ENCODE peak calls at places on chromosomes 13 and 19, in five cellular contexts. One of them, this sample, is unnamed.

GRCh38 chr13:40565282-40566148 is 100.9 kb downstream of the FOXO1 start:
- DNase-seq in HTR-8/SVneo: no peak
- DNase-seq in NCI-H146: no peak
- DNase-seq in activated CD4-positive, alpha-beta T cell treated with anti-CD3 and anti-CD28 coated beads, Interleukin-2, amount 50 U/mL, for 48 hours: no peak
- DNase-seq in aorta: no peak
- DNase-seq in this sample: peak; percentile 7

GRCh38 chr13:102395174-102395573 is 6.7 kb downstream of the FGF14 start:
- DNase-seq in HTR-8/SVneo: no peak
- DNase-seq in NCI-H146: no peak
- DNase-seq in activated CD4-positive, alpha-beta T cell treated with anti-CD3 and anti-CD28 coated beads, Interleukin-2, amount 50 U/mL, for 48 hours: no peak
- DNase-seq in aorta: no peak
- DNase-seq in this sample: no peak

GRCh38 chr19:27794444-27795042 is 1418.4 kb downstream of the UQCRFS1 start:
- DNase-seq in HTR-8/SVneo: no peak
- DNase-seq in NCI-H146: no peak
- DNase-seq in activated CD4-positive, alpha-beta T cell treated with anti-CD3 and anti-CD28 coated beads, Interleukin-2, amount 50 U/mL, for 48 hours: peak; percentile 10
- DNase-seq in aorta: no peak
- DNase-seq in this sample: peak; percentile 79

GRCh38 chr19:47094557-47095517 is 18.7 kb downstream of the ZC3H4 start:
- DNase-seq in HTR-8/SVneo: no peak
- DNase-seq in NCI-H146: no peak
- DNase-seq in activated CD4-positive, alpha-beta T cell treated with anti-CD3 and anti-CD28 coated beads, Interleukin-2, amount 50 U/mL, for 48 hours: peak; percentile 70
- DNase-seq in aorta: no peak
- DNase-seq in this sample: peak; percentile 13

GRCh38 chr19:6828306-6828697 is 55.8 kb downstream of the VAV1 start:
- DNase-seq in HTR-8/SVneo: peak; percentile 83
- DNase-seq in NCI-H146: no peak
- DNase-seq in activated CD4-positive, alpha-beta T cell treated with anti-CD3 and anti-CD28 coated beads, Interleukin-2, amount 50 U/mL, for 48 hours: no peak
- DNase-seq in aorta: no peak
- DNase-seq in this sample: no peak

GRCh38 chr13:109816979-109817275 is 30.5 kb upstream of the IRS2 start:
- DNase-seq in HTR-8/SVneo: no peak
- DNase-seq in NCI-H146: no peak
- DNase-seq in activated CD4-positive, alpha-beta T cell treated with anti-CD3 and anti-CD28 coated beads, Interleukin-2, amount 50 U/mL, for 48 hours: no peak
- DNase-seq in aorta: no peak
- DNase-seq in this sample: peak; percentile 44

GRCh38 chr13:24511019-24511823 is 1.4 kb downstream of the PARP4 start:
- DNase-seq in HTR-8/SVneo: peak; percentile 45
- DNase-seq in NCI-H146: peak; percentile 16
- DNase-seq in activated CD4-positive, alpha-beta T cell treated with anti-CD3 and anti-CD28 coated beads, Interleukin-2, amount 50 U/mL, for 48 hours: peak; percentile 83
- DNase-seq in aorta: peak; percentile 50
- DNase-seq in this sample: peak; percentile 92

GRCh38 chr13:24214528-24214927 is 54.0 kb downstream of the SPATA13 start:
- DNase-seq in HTR-8/SVneo: no peak
- DNase-seq in NCI-H146: no peak
- DNase-seq in activated CD4-positive, alpha-beta T cell treated with anti-CD3 and anti-CD28 coated beads, Interleukin-2, amount 50 U/mL, for 48 hours: no peak
- DNase-seq in aorta: no peak
- DNase-seq in this sample: no peak

GRCh38 chr13:30739646-30740642 is 4.6 kb downstream of the ALOX5AP start:
- DNase-seq in HTR-8/SVneo: peak; percentile 38
- DNase-seq in NCI-H146: no peak
- DNase-seq in activated CD4-positive, alpha-beta T cell treated with anti-CD3 and anti-CD28 coated beads, Interleukin-2, amount 50 U/mL, for 48 hours: peak; percentile 72
- DNase-seq in aorta: no peak
- DNase-seq in this sample: peak; percentile 86

GRCh38 chr13:110310541-110311491 is 3.7 kb downstream of the COL4A2 start:
- DNase-seq in HTR-8/SVneo: no peak
- DNase-seq in NCI-H146: no peak
- DNase-seq in activated CD4-positive, alpha-beta T cell treated with anti-CD3 and anti-CD28 coated beads, Interleukin-2, amount 50 U/mL, for 48 hours: no peak
- DNase-seq in aorta: no peak
- DNase-seq in this sample: no peak

GRCh38 chr13:58960909-58961308 is 1202.8 kb downstream of the DIAPH3 start:
- DNase-seq in HTR-8/SVneo: no peak
- DNase-seq in NCI-H146: no peak
- DNase-seq in activated CD4-positive, alpha-beta T cell treated with anti-CD3 and anti-CD28 coated beads, Interleukin-2, amount 50 U/mL, for 48 hours: no peak
- DNase-seq in aorta: no peak
- DNase-seq in this sample: peak; percentile 2

GRCh38 chr19:10537668-10538067 is 6.0 kb upstream of the ATG4D start:
- DNase-seq in HTR-8/SVneo: no peak
- DNase-seq in NCI-H146: no peak
- DNase-seq in activated CD4-positive, alpha-beta T cell treated with anti-CD3 and anti-CD28 coated beads, Interleukin-2, amount 50 U/mL, for 48 hours: no peak
- DNase-seq in aorta: no peak
- DNase-seq in this sample: no peak

GRCh38 chr19:58296086-58296485 is 9.1 kb upstream of the ERVK3-1 start:
- DNase-seq in HTR-8/SVneo: no peak
- DNase-seq in NCI-H146: no peak
- DNase-seq in activated CD4-positive, alpha-beta T cell treated with anti-CD3 and anti-CD28 coated beads, Interleukin-2, amount 50 U/mL, for 48 hours: no peak
- DNase-seq in aorta: no peak
- DNase-seq in this sample: peak; percentile 43

GRCh38 chr13:113083402-113084061 is 22.1 kb upstream of the F7 start:
- DNase-seq in HTR-8/SVneo: no peak
- DNase-seq in NCI-H146: no peak
- DNase-seq in activated CD4-positive, alpha-beta T cell treated with anti-CD3 and anti-CD28 coated beads, Interleukin-2, amount 50 U/mL, for 48 hours: no peak
- DNase-seq in aorta: peak; percentile 50
- DNase-seq in this sample: peak; percentile 73

GRCh38 chr13:29922896-29923295 is 72.5 kb upstream of the UBL3 start:
- DNase-seq in HTR-8/SVneo: no peak
- DNase-seq in NCI-H146: no peak
- DNase-seq in activated CD4-positive, alpha-beta T cell treated with anti-CD3 and anti-CD28 coated beads, Interleukin-2, amount 50 U/mL, for 48 hours: no peak
- DNase-seq in aorta: no peak
- DNase-seq in this sample: peak; percentile 84

GRCh38 chr13:24746618-24747247 is 17.2 kb upstream of the RNF17 start:
- DNase-seq in HTR-8/SVneo: no peak
- DNase-seq in NCI-H146: no peak
- DNase-seq in activated CD4-positive, alpha-beta T cell treated with anti-CD3 and anti-CD28 coated beads, Interleukin-2, amount 50 U/mL, for 48 hours: peak; percentile 32
- DNase-seq in aorta: no peak
- DNase-seq in this sample: peak; percentile 35

GRCh38 chr19:1063030-1063908 is 3.7 kb upstream of the ARHGAP45 start:
- DNase-seq in HTR-8/SVneo: no peak
- DNase-seq in NCI-H146: no peak
- DNase-seq in activated CD4-positive, alpha-beta T cell treated with anti-CD3 and anti-CD28 coated beads, Interleukin-2, amount 50 U/mL, for 48 hours: peak; percentile 74
- DNase-seq in aorta: no peak
- DNase-seq in this sample: peak; percentile 47

GRCh38 chr19:46955813-46956371 is 63.7 kb upstream of the NPAS1 start:
- DNase-seq in HTR-8/SVneo: no peak
- DNase-seq in NCI-H146: no peak
- DNase-seq in activated CD4-positive, alpha-beta T cell treated with anti-CD3 and anti-CD28 coated beads, Interleukin-2, amount 50 U/mL, for 48 hours: peak; percentile 29
- DNase-seq in aorta: no peak
- DNase-seq in this sample: no peak

GRCh38 chr13:70723732-70724131 is 615.5 kb upstream of the KLHL1 start:
- DNase-seq in HTR-8/SVneo: no peak
- DNase-seq in NCI-H146: peak; percentile 77
- DNase-seq in activated CD4-positive, alpha-beta T cell treated with anti-CD3 and anti-CD28 coated beads, Interleukin-2, amount 50 U/mL, for 48 hours: no peak
- DNase-seq in aorta: no peak
- DNase-seq in this sample: no peak

GRCh38 chr19:15166700-15167099 is 34.1 kb downstream of the NOTCH3 start:
- DNase-seq in HTR-8/SVneo: no peak
- DNase-seq in NCI-H146: no peak
- DNase-seq in activated CD4-positive, alpha-beta T cell treated with anti-CD3 and anti-CD28 coated beads, Interleukin-2, amount 50 U/mL, for 48 hours: no peak
- DNase-seq in aorta: no peak
- DNase-seq in this sample: peak; percentile 12

GRCh38 chr13:78806457-78806856 is 147.5 kb upstream of the OBI1 start:
- DNase-seq in HTR-8/SVneo: no peak
- DNase-seq in NCI-H146: no peak
- DNase-seq in activated CD4-positive, alpha-beta T cell treated with anti-CD3 and anti-CD28 coated beads, Interleukin-2, amount 50 U/mL, for 48 hours: no peak
- DNase-seq in aorta: no peak
- DNase-seq in this sample: peak; percentile 28

GRCh38 chr19:6059396-6059947 is 50.8 kb downstream of the RFX2 start:
- DNase-seq in HTR-8/SVneo: no peak
- DNase-seq in NCI-H146: no peak
- DNase-seq in activated CD4-positive, alpha-beta T cell treated with anti-CD3 and anti-CD28 coated beads, Interleukin-2, amount 50 U/mL, for 48 hours: no peak
- DNase-seq in aorta: no peak
- DNase-seq in this sample: no peak

GRCh38 chr19:9057505-9058258 is 29.2 kb upstream of the OR1M1 start:
- DNase-seq in HTR-8/SVneo: no peak
- DNase-seq in NCI-H146: no peak
- DNase-seq in activated CD4-positive, alpha-beta T cell treated with anti-CD3 and anti-CD28 coated beads, Interleukin-2, amount 50 U/mL, for 48 hours: no peak
- DNase-seq in aorta: no peak
- DNase-seq in this sample: no peak

GRCh38 chr13:48615017-48615416 is 38.7 kb upstream of the CYSLTR2 start:
- DNase-seq in HTR-8/SVneo: no peak
- DNase-seq in NCI-H146: no peak
- DNase-seq in activated CD4-positive, alpha-beta T cell treated with anti-CD3 and anti-CD28 coated beads, Interleukin-2, amount 50 U/mL, for 48 hours: no peak
- DNase-seq in aorta: no peak
- DNase-seq in this sample: no peak

GRCh38 chr19:41225238-41226052 is 6.4 kb downstream of the AXL start:
- DNase-seq in HTR-8/SVneo: peak; percentile 83
- DNase-seq in NCI-H146: no peak
- DNase-seq in activated CD4-positive, alpha-beta T cell treated with anti-CD3 and anti-CD28 coated beads, Interleukin-2, amount 50 U/mL, for 48 hours: peak; percentile 62
- DNase-seq in aorta: peak; percentile 84
- DNase-seq in this sample: peak; percentile 99

GRCh38 chr19:42468273-42468796 is 25.6 kb upstream of the CXCL17 start:
- DNase-seq in HTR-8/SVneo: peak; percentile 74
- DNase-seq in NCI-H146: peak; percentile 24
- DNase-seq in activated CD4-positive, alpha-beta T cell treated with anti-CD3 and anti-CD28 coated beads, Interleukin-2, amount 50 U/mL, for 48 hours: no peak
- DNase-seq in aorta: no peak
- DNase-seq in this sample: peak; percentile 92

GRCh38 chr19:54121259-54121658 is 5.7 kb downstream of the PRPF31 start:
- DNase-seq in HTR-8/SVneo: no peak
- DNase-seq in NCI-H146: no peak
- DNase-seq in activated CD4-positive, alpha-beta T cell treated with anti-CD3 and anti-CD28 coated beads, Interleukin-2, amount 50 U/mL, for 48 hours: no peak
- DNase-seq in aorta: no peak
- DNase-seq in this sample: no peak

GRCh38 chr19:3284759-3285646 is 60.5 kb downstream of the CELF5 start:
- DNase-seq in HTR-8/SVneo: peak; percentile 67
- DNase-seq in NCI-H146: peak; percentile 35
- DNase-seq in activated CD4-positive, alpha-beta T cell treated with anti-CD3 and anti-CD28 coated beads, Interleukin-2, amount 50 U/mL, for 48 hours: peak; percentile 85
- DNase-seq in aorta: no peak
- DNase-seq in this sample: peak; percentile 64

GRCh38 chr19:46733693-46734240 is 12.1 kb upstream of the FKRP start:
- DNase-seq in HTR-8/SVneo: no peak
- DNase-seq in NCI-H146: no peak
- DNase-seq in activated CD4-positive, alpha-beta T cell treated with anti-CD3 and anti-CD28 coated beads, Interleukin-2, amount 50 U/mL, for 48 hours: no peak
- DNase-seq in aorta: no peak
- DNase-seq in this sample: no peak

GRCh38 chr13:27411393-27411792 is 13.0 kb upstream of the GTF3A start:
- DNase-seq in HTR-8/SVneo: no peak
- DNase-seq in NCI-H146: no peak
- DNase-seq in activated CD4-positive, alpha-beta T cell treated with anti-CD3 and anti-CD28 coated beads, Interleukin-2, amount 50 U/mL, for 48 hours: no peak
- DNase-seq in aorta: no peak
- DNase-seq in this sample: no peak

GRCh38 chr13:20828540-20829364 is 55.0 kb upstream of the EEF1AKMT1 start:
- DNase-seq in HTR-8/SVneo: no peak
- DNase-seq in NCI-H146: peak; percentile 34
- DNase-seq in activated CD4-positive, alpha-beta T cell treated with anti-CD3 and anti-CD28 coated beads, Interleukin-2, amount 50 U/mL, for 48 hours: peak; percentile 20
- DNase-seq in aorta: no peak
- DNase-seq in this sample: peak; percentile 81

GRCh38 chr19:56377105-56377924 is 16.0 kb downstream of the ZNF582 start:
- DNase-seq in HTR-8/SVneo: no peak
- DNase-seq in NCI-H146: no peak
- DNase-seq in activated CD4-positive, alpha-beta T cell treated with anti-CD3 and anti-CD28 coated beads, Interleukin-2, amount 50 U/mL, for 48 hours: no peak
- DNase-seq in aorta: no peak
- DNase-seq in this sample: no peak

GRCh38 chr13:73404581-73404980 is 345.8 kb downstream of the KLF5 start:
- DNase-seq in HTR-8/SVneo: no peak
- DNase-seq in NCI-H146: no peak
- DNase-seq in activated CD4-positive, alpha-beta T cell treated with anti-CD3 and anti-CD28 coated beads, Interleukin-2, amount 50 U/mL, for 48 hours: no peak
- DNase-seq in aorta: no peak
- DNase-seq in this sample: no peak

GRCh38 chr19:43438291-43439162 is 23.8 kb downstream of the TEX101 start:
- DNase-seq in HTR-8/SVneo: peak; percentile 77
- DNase-seq in NCI-H146: peak; percentile 17
- DNase-seq in activated CD4-positive, alpha-beta T cell treated with anti-CD3 and anti-CD28 coated beads, Interleukin-2, amount 50 U/mL, for 48 hours: peak; percentile 30
- DNase-seq in aorta: peak; percentile 44
- DNase-seq in this sample: peak; percentile 86

GRCh38 chr19:12834418-12834943 is at the start of gene RTBDN:
- DNase-seq in HTR-8/SVneo: no peak
- DNase-seq in NCI-H146: peak; percentile 90
- DNase-seq in activated CD4-positive, alpha-beta T cell treated with anti-CD3 and anti-CD28 coated beads, Interleukin-2, amount 50 U/mL, for 48 hours: no peak
- DNase-seq in aorta: no peak
- DNase-seq in this sample: peak; percentile 28